ENCODE peak calls at places on chromosomes 6 and 20, in five cellular contexts. U is epithelial cell of esophagus, K is brain microvascular endothelial cell, Q is dorsolateral prefrontal cortex, V is PC-3. B is an unnamed sample.

GRCh38 chr6:6176132-6176531 is 144.3 kb downstream of the F13A1 start:
- DNase-seq in U (no peak), K (no peak), V (no peak), Q (no peak), B (peak; percentile 4)

GRCh38 chr6:158854214-158855101 is 35.3 kb upstream of the EZR start:
- DNase-seq in V (peak; percentile 44), K (peak; percentile 76), Q (no peak), U (no peak), B (peak; percentile 46)

GRCh38 chr20:48635791-48636267 is 192.0 kb downstream of the PREX1 start:
- DNase-seq in V (peak; percentile 64), K (peak; percentile 53), U (peak; percentile 20), Q (peak; percentile 32), B (peak; percentile 10)

GRCh38 chr6:142947702-142948480 is 2.9 kb upstream of the HIVEP2 start:
- DNase-seq in V (peak; percentile 76), U (no peak), K (no peak), Q (no peak), B (no peak)

GRCh38 chr6:10696655-10697054 is 1.9 kb downstream of the PAK1IP1 start:
- DNase-seq in U (no peak), V (no peak), Q (no peak), K (no peak), B (no peak)

GRCh38 chr6:157497579-157497978 is 116.6 kb downstream of the ZDHHC14 start:
- DNase-seq in U (no peak), K (no peak), V (no peak), Q (no peak), B (no peak)

GRCh38 chr6:33851959-33852358 is 48.2 kb upstream of the MLN start:
- DNase-seq in V (peak; percentile 48), Q (no peak), U (peak; percentile 46), K (no peak), B (peak; percentile 18)

GRCh38 chr20:3044336-3044965 is 1.0 kb downstream of the GNRH2 start:
- DNase-seq in V (no peak), U (no peak), Q (no peak), K (no peak), B (no peak)

GRCh38 chr6:17179246-17180073 is 77.6 kb downstream of the STMND1 start:
- DNase-seq in V (peak; percentile 41), Q (no peak), K (peak; percentile 56), U (peak; percentile 84), B (peak; percentile 84)

GRCh38 chr6:117668736-117669135 is 6.5 kb upstream of the NUS1 start:
- DNase-seq in K (no peak), V (no peak), U (no peak), Q (no peak), B (no peak)

GRCh38 chr20:24742436-24742835 is 206.6 kb upstream of the CST7 start:
- DNase-seq in Q (no peak), V (no peak), U (no peak), K (no peak), B (no peak)

GRCh38 chr20:10705801-10706459 is 32.1 kb upstream of the JAG1 start:
- DNase-seq in K (no peak), Q (no peak), V (peak; percentile 99), U (peak; percentile 98), B (peak; percentile 99)

GRCh38 chr20:10699941-10700340 is 26.1 kb upstream of the JAG1 start:
- DNase-seq in V (no peak), K (no peak), Q (no peak), U (no peak), B (peak; percentile 32)

GRCh38 chr20:10706460-10706811 is 32.6 kb upstream of the JAG1 start:
- DNase-seq in U (no peak), Q (no peak), K (no peak), V (no peak), B (no peak)

GRCh38 chr20:10699506-10699905 is 25.7 kb upstream of the JAG1 start:
- DNase-seq in V (no peak), Q (no peak), U (no peak), K (no peak), B (no peak)

GRCh38 chr20:10701607-10702006 is 27.8 kb upstream of the JAG1 start:
- DNase-seq in V (no peak), K (no peak), Q (no peak), U (no peak), B (no peak)
- TF ChIP-seq CTCF in V (peak; percentile 30), K (peak; percentile 17), Q (no peak), U (no peak), B (no peak)

DNA sequence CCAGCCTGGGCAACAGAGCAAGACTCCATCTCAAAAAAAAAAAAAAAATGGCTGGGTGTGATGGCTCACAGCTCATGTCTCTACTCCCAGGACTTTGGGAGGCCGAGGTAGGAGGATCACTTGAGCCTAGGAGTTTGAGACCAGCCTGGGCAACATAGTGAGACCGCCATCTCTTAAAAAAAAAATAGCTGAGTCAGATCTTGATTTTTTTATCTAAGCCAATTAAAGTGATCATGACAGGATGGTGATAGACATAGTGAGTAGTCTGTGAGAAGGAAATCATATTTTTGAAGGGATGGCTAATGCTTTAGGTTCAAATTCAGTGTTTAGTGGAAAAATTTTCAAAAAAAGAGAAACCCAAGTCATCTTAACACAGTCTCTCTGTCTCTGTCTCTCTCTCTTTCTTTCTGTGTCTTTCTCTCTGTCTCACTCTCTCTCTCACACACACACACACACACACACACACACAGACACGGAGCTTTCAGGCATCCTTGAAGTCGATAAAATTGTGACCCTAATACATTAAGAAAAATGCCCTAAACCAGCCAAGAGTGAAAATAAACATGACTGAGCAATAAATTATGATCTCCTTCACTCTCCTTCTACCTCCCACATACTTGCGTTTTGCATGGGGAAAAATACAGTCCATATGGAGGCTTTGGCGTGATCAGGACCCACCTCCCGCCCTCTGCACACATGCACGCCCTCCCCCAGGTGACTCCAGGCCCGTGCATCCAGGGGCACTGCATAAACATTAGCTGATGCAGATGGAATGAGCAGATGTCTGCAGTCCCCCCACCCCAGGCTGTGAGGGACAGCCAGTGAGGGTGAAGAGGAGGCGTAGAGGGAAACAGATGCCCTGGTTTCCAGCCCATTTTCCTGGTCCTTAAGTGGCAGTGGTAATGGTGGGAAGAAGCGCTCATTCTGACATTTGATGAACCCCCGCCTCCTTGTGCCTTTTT is 114.4 kb upstream of the JARID2 start:
- DNase-seq in K (no peak), Q (peak; percentile 8), U (no peak), V (no peak), B (no peak)
- H3K4me3 ChIP-seq in K (no peak overlapping the region), Q (no peak overlapping the region), U (no peak overlapping the region), V (no peak overlapping the region), B (no peak overlapping the region)

GRCh38 chr6:111777357-111777756 is 95.9 kb downstream of the FYN start:
- DNase-seq in U (no peak), K (no peak), V (no peak), Q (no peak), B (no peak)
- TF ChIP-seq CTCF in U (no peak), K (peak; percentile 19), V (no peak), Q (no peak), B (no peak)

DNA sequence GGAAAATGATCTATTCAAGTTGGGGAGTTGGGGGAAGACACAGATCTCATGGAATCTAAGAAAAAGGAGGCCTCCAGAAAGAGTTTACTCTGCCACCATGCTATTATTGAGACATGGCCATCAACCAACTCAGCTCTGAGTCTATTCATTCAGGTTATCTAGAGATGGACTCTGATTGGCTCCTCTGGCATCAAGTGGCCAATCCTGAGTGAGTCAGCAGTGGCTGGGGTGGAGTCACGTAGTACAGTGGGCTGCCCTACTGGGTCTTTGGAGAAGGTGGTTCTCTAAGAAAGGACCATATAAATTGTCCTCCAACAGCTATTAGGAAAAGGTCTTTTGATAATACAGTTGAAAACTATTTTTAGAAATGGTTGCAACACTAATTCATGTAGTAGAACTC is 42.1 kb downstream of the LYRM2 start:
- DNase-seq in U (peak; percentile 10), Q (no peak), V (peak; percentile 12), K (no peak), B (peak; percentile 21)
- H3K4me3 ChIP-seq in U (no peak overlapping the region), Q (no peak overlapping the region), V (no peak overlapping the region), K (no peak overlapping the region), B (no peak overlapping the region)

DNA sequence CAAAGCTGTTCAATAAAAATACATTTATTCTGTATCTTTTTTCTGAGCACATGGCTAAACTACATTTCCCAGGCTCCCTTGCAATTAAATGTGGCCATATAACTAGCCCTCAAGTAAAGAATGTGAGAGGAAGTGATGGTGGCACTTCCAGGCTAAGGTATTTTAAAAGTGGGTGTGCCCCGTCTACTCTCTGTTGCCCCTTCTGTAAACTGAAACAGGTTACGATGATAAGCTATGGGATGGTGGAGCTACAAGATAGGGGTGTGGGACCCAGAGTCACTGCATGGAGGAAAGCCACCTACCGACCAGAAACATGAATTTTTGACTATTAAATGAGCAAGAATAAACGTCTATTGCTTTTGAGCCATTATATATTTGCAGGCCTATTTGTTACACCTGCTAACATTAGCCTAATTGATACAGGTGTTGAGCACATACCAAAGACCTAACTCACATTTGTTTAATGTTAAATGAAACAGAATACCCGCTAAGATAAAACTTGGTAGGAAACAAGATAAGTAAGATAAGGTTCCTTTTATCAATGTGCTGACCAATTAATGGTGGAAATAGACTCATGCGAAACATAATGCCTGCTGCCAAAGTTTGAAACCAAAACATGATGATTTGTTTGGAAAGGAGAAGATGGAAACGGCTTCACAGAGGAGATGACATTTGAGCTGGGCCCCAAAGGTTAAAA is 3.0 kb downstream of the FYN start:
- DNase-seq in V (no peak), K (no peak), Q (no peak), U (no peak), B (no peak)
- TF ChIP-seq CTCF in V (no peak), K (no peak), Q (no peak), U (no peak), B (no peak)

GRCh38 chr6:21767891-21768659 is 174.5 kb downstream of the SOX4 start:
- DNase-seq in U (peak; percentile 56), Q (no peak), V (peak; percentile 40), K (no peak), B (peak; percentile 81)
- H3K4me3 ChIP-seq in U (no peak overlapping the region), Q (no peak overlapping the region), V (no peak overlapping the region), K (no peak overlapping the region), B (no peak overlapping the region)

DNA sequence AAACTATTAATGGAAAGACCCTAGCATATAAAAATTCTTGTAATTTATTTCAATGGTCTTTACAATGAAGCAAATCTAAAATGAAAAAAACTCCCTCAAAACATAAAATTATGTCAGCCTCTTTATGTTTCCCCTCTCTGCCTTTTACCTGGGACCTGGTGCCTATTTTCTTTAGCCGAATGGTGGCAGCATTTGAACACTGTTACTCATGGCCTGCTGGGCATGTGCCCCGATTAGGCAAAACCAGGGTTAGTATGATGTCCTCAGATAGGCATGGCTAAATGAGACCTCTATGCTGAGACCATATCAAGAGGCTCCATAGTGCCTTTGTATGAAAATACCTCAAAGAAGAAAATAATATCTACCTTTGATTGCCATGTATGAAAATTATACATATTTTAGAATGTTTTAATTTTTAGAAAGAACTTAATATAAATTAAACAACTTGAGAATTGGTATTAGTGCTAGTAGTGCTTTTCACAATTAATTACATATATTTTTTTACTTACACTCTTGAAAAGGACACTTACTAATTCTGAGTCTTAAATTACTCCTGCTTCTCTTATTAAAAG is 22.5 kb upstream of the C6orf58 start:
- DNase-seq in U (peak; percentile 74), K (peak; percentile 42), V (peak; percentile 62), Q (no peak), B (peak; percentile 57)
- TF ChIP-seq CTCF in U (peak; percentile 69), K (peak; percentile 72), V (peak; percentile 72), Q (peak; percentile 26), B (peak; percentile 45)